ENCODE peak calls at places on chromosome 14, in seven cellular contexts. One of them, this sample, is unnamed.

GRCh38 chr14:94355191-94355794 is 32.2 kb upstream of the SERPINA6 start:
- DNase-seq in progenitor cell of endocrine pancreas: no peak
- DNase-seq in HFF-Myc: no peak
- DNase-seq in iris pigment epithelial cell: peak
- DNase-seq in AG08395: peak
- DNase-seq in Kasumi-1: peak
- DNase-seq in SJSA1: no peak
- DNase-seq in this sample: no peak

GRCh38 chr14:97331526-97331925 is 534.3 kb downstream of the VRK1 start:
- DNase-seq in progenitor cell of endocrine pancreas: no peak
- DNase-seq in HFF-Myc: no peak
- DNase-seq in iris pigment epithelial cell: no peak
- DNase-seq in AG08395: no peak
- DNase-seq in Kasumi-1: no peak
- DNase-seq in SJSA1: no peak
- DNase-seq in this sample: no peak

GRCh38 chr14:94316692-94317091 is 6.4 kb downstream of the SERPINA6 start:
- DNase-seq in progenitor cell of endocrine pancreas: no peak
- DNase-seq in HFF-Myc: no peak
- DNase-seq in iris pigment epithelial cell: no peak
- DNase-seq in AG08395: no peak
- DNase-seq in Kasumi-1: no peak
- DNase-seq in SJSA1: no peak
- DNase-seq in this sample: no peak

GRCh38 chr14:104389326-104390220 is 190.0 kb upstream of the C14orf180 start:
- DNase-seq in progenitor cell of endocrine pancreas: peak
- DNase-seq in HFF-Myc: no peak
- DNase-seq in iris pigment epithelial cell: no peak
- DNase-seq in AG08395: no peak
- DNase-seq in Kasumi-1: peak
- DNase-seq in SJSA1: peak
- DNase-seq in this sample: no peak

GRCh38 chr14:54640480-54640879 is 73.6 kb downstream of the SAMD4A start:
- DNase-seq in progenitor cell of endocrine pancreas: no peak
- DNase-seq in HFF-Myc: no peak
- DNase-seq in iris pigment epithelial cell: no peak
- DNase-seq in AG08395: peak
- DNase-seq in Kasumi-1: no peak
- DNase-seq in SJSA1: no peak
- DNase-seq in this sample: no peak

GRCh38 chr14:50954811-50955372 is 10.6 kb upstream of the PYGL start:
- DNase-seq in progenitor cell of endocrine pancreas: no peak
- DNase-seq in HFF-Myc: peak
- DNase-seq in iris pigment epithelial cell: peak
- DNase-seq in AG08395: peak
- DNase-seq in Kasumi-1: peak
- DNase-seq in SJSA1: no peak
- DNase-seq in this sample: peak

GRCh38 chr14:31545328-31545727 is 15.9 kb upstream of the NUBPL start:
- DNase-seq in progenitor cell of endocrine pancreas: no peak
- DNase-seq in HFF-Myc: no peak
- DNase-seq in iris pigment epithelial cell: no peak
- DNase-seq in AG08395: no peak
- DNase-seq in Kasumi-1: no peak
- DNase-seq in SJSA1: no peak
- DNase-seq in this sample: no peak

GRCh38 chr14:81055971-81056370 is 100.5 kb downstream of the TSHR start:
- DNase-seq in progenitor cell of endocrine pancreas: no peak
- DNase-seq in HFF-Myc: no peak
- DNase-seq in iris pigment epithelial cell: no peak
- DNase-seq in AG08395: no peak
- DNase-seq in Kasumi-1: no peak
- DNase-seq in SJSA1: no peak
- DNase-seq in this sample: no peak

GRCh38 chr14:105153739-105154475 is 14.7 kb downstream of the JAG2 start:
- DNase-seq in progenitor cell of endocrine pancreas: no peak
- DNase-seq in HFF-Myc: no peak
- DNase-seq in iris pigment epithelial cell: no peak
- DNase-seq in AG08395: no peak
- DNase-seq in Kasumi-1: no peak
- DNase-seq in SJSA1: no peak
- DNase-seq in this sample: no peak

GRCh38 chr14:21078287-21078686 is 8.2 kb downstream of the ARHGEF40 start:
- DNase-seq in progenitor cell of endocrine pancreas: no peak
- DNase-seq in HFF-Myc: no peak
- DNase-seq in iris pigment epithelial cell: no peak
- DNase-seq in AG08395: no peak
- DNase-seq in Kasumi-1: no peak
- DNase-seq in SJSA1: no peak
- DNase-seq in this sample: no peak

GRCh38 chr14:102140027-102140749 is 491 bp downstream of the WDR20 start:
- DNase-seq in progenitor cell of endocrine pancreas: peak
- DNase-seq in HFF-Myc: no peak
- DNase-seq in iris pigment epithelial cell: peak
- DNase-seq in AG08395: peak
- DNase-seq in Kasumi-1: no peak
- DNase-seq in SJSA1: peak
- DNase-seq in this sample: no peak

GRCh38 chr14:90682615-90683014 is 133.6 kb downstream of the TTC7B start:
- DNase-seq in progenitor cell of endocrine pancreas: no peak
- DNase-seq in HFF-Myc: no peak
- DNase-seq in iris pigment epithelial cell: no peak
- DNase-seq in AG08395: no peak
- DNase-seq in Kasumi-1: no peak
- DNase-seq in SJSA1: no peak
- DNase-seq in this sample: no peak

GRCh38 chr14:104421892-104422291 is 157.7 kb upstream of the C14orf180 start:
- DNase-seq in progenitor cell of endocrine pancreas: no peak
- DNase-seq in HFF-Myc: no peak
- DNase-seq in iris pigment epithelial cell: no peak
- DNase-seq in AG08395: no peak
- DNase-seq in Kasumi-1: no peak
- DNase-seq in SJSA1: no peak
- DNase-seq in this sample: no peak

GRCh38 chr14:92931681-92932447 is 8.9 kb downstream of the CHGA start:
- DNase-seq in progenitor cell of endocrine pancreas: no peak
- DNase-seq in HFF-Myc: no peak
- DNase-seq in iris pigment epithelial cell: no peak
- DNase-seq in AG08395: no peak
- DNase-seq in Kasumi-1: no peak
- DNase-seq in SJSA1: no peak
- DNase-seq in this sample: no peak

GRCh38 chr14:103688906-103689902 is 26.0 kb downstream of the XRCC3 start:
- DNase-seq in progenitor cell of endocrine pancreas: no peak
- DNase-seq in HFF-Myc: no peak
- DNase-seq in iris pigment epithelial cell: peak
- DNase-seq in AG08395: peak
- DNase-seq in Kasumi-1: no peak
- DNase-seq in SJSA1: no peak
- DNase-seq in this sample: no peak

GRCh38 chr14:74572829-74573360 is 39.1 kb downstream of the LTBP2 start:
- DNase-seq in progenitor cell of endocrine pancreas: no peak
- DNase-seq in HFF-Myc: no peak
- DNase-seq in iris pigment epithelial cell: peak
- DNase-seq in AG08395: no peak
- DNase-seq in Kasumi-1: no peak
- DNase-seq in SJSA1: no peak
- DNase-seq in this sample: peak

GRCh38 chr14:70152081-70152480 is 36.7 kb downstream of the SLC8A3 start:
- DNase-seq in progenitor cell of endocrine pancreas: no peak
- DNase-seq in HFF-Myc: no peak
- DNase-seq in iris pigment epithelial cell: no peak
- DNase-seq in AG08395: no peak
- DNase-seq in Kasumi-1: no peak
- DNase-seq in SJSA1: no peak
- DNase-seq in this sample: no peak

GRCh38 chr14:20755037-20755436 is 9.3 kb downstream of the EDDM3A start:
- DNase-seq in progenitor cell of endocrine pancreas: no peak
- DNase-seq in HFF-Myc: no peak
- DNase-seq in iris pigment epithelial cell: no peak
- DNase-seq in AG08395: no peak
- DNase-seq in Kasumi-1: no peak
- DNase-seq in SJSA1: no peak
- DNase-seq in this sample: no peak

GRCh38 chr14:75290851-75291250 is 12.2 kb downstream of the FOS start:
- DNase-seq in progenitor cell of endocrine pancreas: no peak
- DNase-seq in HFF-Myc: no peak
- DNase-seq in iris pigment epithelial cell: no peak
- DNase-seq in AG08395: no peak
- DNase-seq in Kasumi-1: no peak
- DNase-seq in SJSA1: no peak
- DNase-seq in this sample: no peak

GRCh38 chr14:72904840-72905561 is 11.1 kb upstream of the DPF3 start:
- DNase-seq in progenitor cell of endocrine pancreas: no peak
- DNase-seq in HFF-Myc: no peak
- DNase-seq in iris pigment epithelial cell: peak
- DNase-seq in AG08395: peak
- DNase-seq in Kasumi-1: peak
- DNase-seq in SJSA1: peak
- DNase-seq in this sample: peak

GRCh38 chr14:64060199-64060545 is 207.4 kb downstream of the SYNE2 start:
- DNase-seq in progenitor cell of endocrine pancreas: no peak
- DNase-seq in HFF-Myc: no peak
- DNase-seq in iris pigment epithelial cell: no peak
- DNase-seq in AG08395: no peak
- DNase-seq in Kasumi-1: no peak
- DNase-seq in SJSA1: no peak
- DNase-seq in this sample: no peak

GRCh38 chr14:81301813-81302212 is 81.1 kb upstream of the GTF2A1 start:
- DNase-seq in progenitor cell of endocrine pancreas: no peak
- DNase-seq in HFF-Myc: no peak
- DNase-seq in iris pigment epithelial cell: no peak
- DNase-seq in AG08395: no peak
- DNase-seq in Kasumi-1: no peak
- DNase-seq in SJSA1: no peak
- DNase-seq in this sample: no peak

GRCh38 chr14:94041551-94042346 is 15.6 kb downstream of the OTUB2 start:
- DNase-seq in progenitor cell of endocrine pancreas: no peak
- DNase-seq in HFF-Myc: no peak
- DNase-seq in iris pigment epithelial cell: peak
- DNase-seq in AG08395: peak
- DNase-seq in Kasumi-1: no peak
- DNase-seq in SJSA1: no peak
- DNase-seq in this sample: no peak

GRCh38 chr14:49586673-49587460 is 687 bp upstream of the RPS29 start:
- DNase-seq in progenitor cell of endocrine pancreas: no peak
- DNase-seq in HFF-Myc: peak
- DNase-seq in iris pigment epithelial cell: peak
- DNase-seq in AG08395: peak
- DNase-seq in Kasumi-1: peak
- DNase-seq in SJSA1: peak
- DNase-seq in this sample: peak

GRCh38 chr14:42710071-42710470 is 1103.4 kb downstream of the LRFN5 start:
- DNase-seq in progenitor cell of endocrine pancreas: no peak
- DNase-seq in HFF-Myc: no peak
- DNase-seq in iris pigment epithelial cell: peak
- DNase-seq in AG08395: no peak
- DNase-seq in Kasumi-1: no peak
- DNase-seq in SJSA1: no peak
- DNase-seq in this sample: no peak

GRCh38 chr14:57937681-57938080 is 71.8 kb upstream of the SLC35F4 start:
- DNase-seq in progenitor cell of endocrine pancreas: no peak
- DNase-seq in HFF-Myc: no peak
- DNase-seq in iris pigment epithelial cell: no peak
- DNase-seq in AG08395: no peak
- DNase-seq in Kasumi-1: no peak
- DNase-seq in SJSA1: no peak
- DNase-seq in this sample: no peak

GRCh38 chr14:65373671-65374039 is 38.9 kb upstream of the FUT8 start:
- DNase-seq in progenitor cell of endocrine pancreas: no peak
- DNase-seq in HFF-Myc: no peak
- DNase-seq in iris pigment epithelial cell: no peak
- DNase-seq in AG08395: peak
- DNase-seq in Kasumi-1: no peak
- DNase-seq in SJSA1: no peak
- DNase-seq in this sample: no peak

GRCh38 chr14:75295491-75296338 is 17.1 kb downstream of the FOS start:
- DNase-seq in progenitor cell of endocrine pancreas: peak
- DNase-seq in HFF-Myc: no peak
- DNase-seq in iris pigment epithelial cell: peak
- DNase-seq in AG08395: peak
- DNase-seq in Kasumi-1: peak
- DNase-seq in SJSA1: peak
- DNase-seq in this sample: peak

GRCh38 chr14:53571990-53572389 is 384.6 kb downstream of the BMP4 start:
- DNase-seq in progenitor cell of endocrine pancreas: no peak
- DNase-seq in HFF-Myc: peak
- DNase-seq in iris pigment epithelial cell: no peak
- DNase-seq in AG08395: no peak
- DNase-seq in Kasumi-1: no peak
- DNase-seq in SJSA1: no peak
- DNase-seq in this sample: no peak

GRCh38 chr14:73758392-73759182 is 44.4 kb upstream of the PNMA1 start:
- DNase-seq in progenitor cell of endocrine pancreas: peak
- DNase-seq in HFF-Myc: no peak
- DNase-seq in iris pigment epithelial cell: peak
- DNase-seq in AG08395: no peak
- DNase-seq in Kasumi-1: peak
- DNase-seq in SJSA1: peak
- DNase-seq in this sample: peak

GRCh38 chr14:75279153-75279738 is 618 bp downstream of the FOS start:
- DNase-seq in progenitor cell of endocrine pancreas: no peak
- DNase-seq in HFF-Myc: no peak
- DNase-seq in iris pigment epithelial cell: peak
- DNase-seq in AG08395: no peak
- DNase-seq in Kasumi-1: peak
- DNase-seq in SJSA1: peak
- DNase-seq in this sample: peak

GRCh38 chr14:53925201-53925766 is 31.3 kb downstream of the BMP4 start:
- DNase-seq in progenitor cell of endocrine pancreas: no peak
- DNase-seq in HFF-Myc: no peak
- DNase-seq in iris pigment epithelial cell: no peak
- DNase-seq in AG08395: peak
- DNase-seq in Kasumi-1: no peak
- DNase-seq in SJSA1: no peak
- DNase-seq in this sample: no peak

GRCh38 chr14:46582826-46583225 is 68.8 kb downstream of the RPL10L start:
- DNase-seq in progenitor cell of endocrine pancreas: no peak
- DNase-seq in HFF-Myc: no peak
- DNase-seq in iris pigment epithelial cell: no peak
- DNase-seq in AG08395: no peak
- DNase-seq in Kasumi-1: no peak
- DNase-seq in SJSA1: no peak
- DNase-seq in this sample: no peak

GRCh38 chr14:70906785-70907171 is 481 bp upstream of the PCNX1 start:
- DNase-seq in progenitor cell of endocrine pancreas: no peak
- DNase-seq in HFF-Myc: no peak
- DNase-seq in iris pigment epithelial cell: no peak
- DNase-seq in AG08395: no peak
- DNase-seq in Kasumi-1: no peak
- DNase-seq in SJSA1: no peak
- DNase-seq in this sample: no peak

GRCh38 chr14:103141117-103141796 is 18.0 kb downstream of the TNFAIP2 start:
- DNase-seq in progenitor cell of endocrine pancreas: no peak
- DNase-seq in HFF-Myc: no peak
- DNase-seq in iris pigment epithelial cell: peak
- DNase-seq in AG08395: no peak
- DNase-seq in Kasumi-1: peak
- DNase-seq in SJSA1: no peak
- DNase-seq in this sample: peak

GRCh38 chr14:38405851-38406630 is 150.1 kb upstream of the CLEC14A start:
- DNase-seq in progenitor cell of endocrine pancreas: no peak
- DNase-seq in HFF-Myc: no peak
- DNase-seq in iris pigment epithelial cell: peak
- DNase-seq in AG08395: peak
- DNase-seq in Kasumi-1: no peak
- DNase-seq in SJSA1: no peak
- DNase-seq in this sample: no peak

GRCh38 chr14:75182820-75183219 is 6.4 kb upstream of the TMED10 start:
- DNase-seq in progenitor cell of endocrine pancreas: no peak
- DNase-seq in HFF-Myc: no peak
- DNase-seq in iris pigment epithelial cell: peak
- DNase-seq in AG08395: peak
- DNase-seq in Kasumi-1: no peak
- DNase-seq in SJSA1: no peak
- DNase-seq in this sample: no peak

GRCh38 chr14:22780105-22780679 is 13.7 kb downstream of the OXA1L start:
- DNase-seq in progenitor cell of endocrine pancreas: no peak
- DNase-seq in HFF-Myc: no peak
- DNase-seq in iris pigment epithelial cell: peak
- DNase-seq in AG08395: no peak
- DNase-seq in Kasumi-1: no peak
- DNase-seq in SJSA1: no peak
- DNase-seq in this sample: no peak